ENCODE peak calls at places on chromosome 5, in six cellular contexts. One of them, this sample, is unnamed.

GRCh38 chr5:76196457-76196856 is 113.3 kb downstream of the SV2C start:
- DNase-seq in neuronal stem cell: no peak
- DNase-seq in IMR-90: no peak
- DNase-seq in trophoblast cell: no peak
- DNase-seq in H9: no peak
- DNase-seq in H1: no peak
- DNase-seq in this sample: no peak

GRCh38 chr5:38329132-38329715 is 70.9 kb downstream of the EGFLAM start:
- DNase-seq in neuronal stem cell: no peak
- DNase-seq in IMR-90: no peak
- DNase-seq in trophoblast cell: no peak
- DNase-seq in H9: no peak
- DNase-seq in H1: no peak
- DNase-seq in this sample: peak

GRCh38 chr5:139658928-139659667 is 10.9 kb downstream of the CXXC5 start:
- DNase-seq in neuronal stem cell: no peak
- DNase-seq in IMR-90: peak
- DNase-seq in trophoblast cell: peak
- DNase-seq in H9: no peak
- DNase-seq in H1: no peak
- DNase-seq in this sample: peak

GRCh38 chr5:6372251-6373080 is 5.9 kb downstream of the MED10 start:
- DNase-seq in neuronal stem cell: no peak
- DNase-seq in IMR-90: no peak
- DNase-seq in trophoblast cell: no peak
- DNase-seq in H9: peak
- DNase-seq in H1: no peak
- DNase-seq in this sample: no peak

GRCh38 chr5:54013556-54014157 is 296.7 kb downstream of the ARL15 start:
- DNase-seq in neuronal stem cell: no peak
- DNase-seq in IMR-90: peak
- DNase-seq in trophoblast cell: peak
- DNase-seq in H9: no peak
- DNase-seq in H1: no peak
- DNase-seq in this sample: peak

GRCh38 chr5:118301696-118302095 is 686.7 kb downstream of the DTWD2 start:
- DNase-seq in neuronal stem cell: no peak
- DNase-seq in IMR-90: no peak
- DNase-seq in trophoblast cell: no peak
- DNase-seq in H9: no peak
- DNase-seq in H1: no peak
- DNase-seq in this sample: no peak

GRCh38 chr5:41815663-41816062 is 54.6 kb downstream of the OXCT1 start:
- DNase-seq in neuronal stem cell: no peak
- DNase-seq in IMR-90: no peak
- DNase-seq in trophoblast cell: no peak
- DNase-seq in H9: no peak
- DNase-seq in H1: no peak
- DNase-seq in this sample: no peak

GRCh38 chr5:141515141-141515540 is 26.3 kb downstream of the PCDHGC5 start:
- DNase-seq in neuronal stem cell: no peak
- DNase-seq in IMR-90: no peak
- DNase-seq in trophoblast cell: no peak
- DNase-seq in H9: no peak
- DNase-seq in H1: no peak
- DNase-seq in this sample: no peak

GRCh38 chr5:139574641-139575312 is 13.6 kb downstream of the UBE2D2 start:
- DNase-seq in neuronal stem cell: no peak
- DNase-seq in IMR-90: peak
- DNase-seq in trophoblast cell: no peak
- DNase-seq in H9: no peak
- DNase-seq in H1: no peak
- DNase-seq in this sample: peak

GRCh38 chr5:171342362-171343111 is 33.5 kb downstream of the TLX3 start:
- DNase-seq in neuronal stem cell: no peak
- DNase-seq in IMR-90: peak
- DNase-seq in trophoblast cell: peak
- DNase-seq in H9: peak
- DNase-seq in H1: no peak
- DNase-seq in this sample: peak

GRCh38 chr5:176425138-176425537 is 8.8 kb upstream of the CLTB start:
- DNase-seq in neuronal stem cell: no peak
- DNase-seq in IMR-90: peak
- DNase-seq in trophoblast cell: no peak
- DNase-seq in H9: no peak
- DNase-seq in H1: no peak
- DNase-seq in this sample: no peak

GRCh38 chr5:117731445-117731844 is 1156.8 kb upstream of the SEMA6A start:
- DNase-seq in neuronal stem cell: no peak
- DNase-seq in IMR-90: peak
- DNase-seq in trophoblast cell: no peak
- DNase-seq in H9: no peak
- DNase-seq in H1: no peak
- DNase-seq in this sample: peak

GRCh38 chr5:59367791-59368394 is 525.6 kb downstream of the PDE4D start:
- DNase-seq in neuronal stem cell: peak
- DNase-seq in IMR-90: peak
- DNase-seq in trophoblast cell: peak
- DNase-seq in H9: peak
- DNase-seq in H1: no peak
- DNase-seq in this sample: peak

GRCh38 chr5:150372626-150373025 is 15.1 kb downstream of the TCOF1 start:
- DNase-seq in neuronal stem cell: no peak
- DNase-seq in IMR-90: no peak
- DNase-seq in trophoblast cell: no peak
- DNase-seq in H9: no peak
- DNase-seq in H1: no peak
- DNase-seq in this sample: no peak

GRCh38 chr5:177509361-177509951 is at the start of gene DOK3:
- DNase-seq in neuronal stem cell: no peak
- DNase-seq in IMR-90: no peak
- DNase-seq in trophoblast cell: no peak
- DNase-seq in H9: peak
- DNase-seq in H1: no peak
- DNase-seq in this sample: no peak

GRCh38 chr5:159819671-159820411 is 96.4 kb upstream of the ADRA1B start:
- DNase-seq in neuronal stem cell: no peak
- DNase-seq in IMR-90: no peak
- DNase-seq in trophoblast cell: peak
- DNase-seq in H9: no peak
- DNase-seq in H1: no peak
- DNase-seq in this sample: peak

GRCh38 chr5:67240846-67241245 is 44.2 kb upstream of the CD180 start:
- DNase-seq in neuronal stem cell: no peak
- DNase-seq in IMR-90: no peak
- DNase-seq in trophoblast cell: no peak
- DNase-seq in H9: no peak
- DNase-seq in H1: no peak
- DNase-seq in this sample: no peak

GRCh38 chr5:32071351-32071944 is 102.7 kb downstream of the GOLPH3 start:
- DNase-seq in neuronal stem cell: no peak
- DNase-seq in IMR-90: no peak
- DNase-seq in trophoblast cell: no peak
- DNase-seq in H9: no peak
- DNase-seq in H1: no peak
- DNase-seq in this sample: peak

GRCh38 chr5:7066471-7067235 is 329.3 kb upstream of the ADCY2 start:
- DNase-seq in neuronal stem cell: no peak
- DNase-seq in IMR-90: no peak
- DNase-seq in trophoblast cell: peak
- DNase-seq in H9: no peak
- DNase-seq in H1: no peak
- DNase-seq in this sample: no peak

GRCh38 chr5:36630201-36630968 is 24.0 kb downstream of the SLC1A3 start:
- DNase-seq in neuronal stem cell: no peak
- DNase-seq in IMR-90: peak
- DNase-seq in trophoblast cell: peak
- DNase-seq in H9: no peak
- DNase-seq in H1: no peak
- DNase-seq in this sample: no peak

GRCh38 chr5:143594913-143595818 is 191.7 kb upstream of the NR3C1 start:
- DNase-seq in neuronal stem cell: no peak
- DNase-seq in IMR-90: peak
- DNase-seq in trophoblast cell: no peak
- DNase-seq in H9: no peak
- DNase-seq in H1: no peak
- DNase-seq in this sample: peak

GRCh38 chr5:133222979-133223378 is 171.2 kb downstream of the HSPA4 start:
- DNase-seq in neuronal stem cell: no peak
- DNase-seq in IMR-90: no peak
- DNase-seq in trophoblast cell: no peak
- DNase-seq in H9: no peak
- DNase-seq in H1: no peak
- DNase-seq in this sample: no peak

GRCh38 chr5:96172436-96172835 is 210.8 kb upstream of the ELL2 start:
- DNase-seq in neuronal stem cell: no peak
- DNase-seq in IMR-90: peak
- DNase-seq in trophoblast cell: no peak
- DNase-seq in H9: no peak
- DNase-seq in H1: no peak
- DNase-seq in this sample: peak

GRCh38 chr5:135034186-135034962 is at the start of gene PITX1:
- DNase-seq in neuronal stem cell: peak
- DNase-seq in IMR-90: peak
- DNase-seq in trophoblast cell: no peak
- DNase-seq in H9: peak
- DNase-seq in H1: no peak
- DNase-seq in this sample: peak

GRCh38 chr5:32312682-32313523 is at the start of gene MTMR12:
- DNase-seq in neuronal stem cell: peak
- DNase-seq in IMR-90: peak
- DNase-seq in trophoblast cell: peak
- DNase-seq in H9: peak
- DNase-seq in H1: peak
- DNase-seq in this sample: peak

GRCh38 chr5:152332696-152333095 is 72.4 kb downstream of the NMUR2 start:
- DNase-seq in neuronal stem cell: no peak
- DNase-seq in IMR-90: no peak
- DNase-seq in trophoblast cell: no peak
- DNase-seq in H9: no peak
- DNase-seq in H1: no peak
- DNase-seq in this sample: no peak

GRCh38 chr5:135075621-135076585 is 41.9 kb upstream of the PITX1 start:
- DNase-seq in neuronal stem cell: no peak
- DNase-seq in IMR-90: peak
- DNase-seq in trophoblast cell: no peak
- DNase-seq in H9: no peak
- DNase-seq in H1: no peak
- DNase-seq in this sample: peak

GRCh38 chr5:6543830-6544560 is 88.8 kb downstream of the NSUN2 start:
- DNase-seq in neuronal stem cell: no peak
- DNase-seq in IMR-90: no peak
- DNase-seq in trophoblast cell: no peak
- DNase-seq in H9: no peak
- DNase-seq in H1: no peak
- DNase-seq in this sample: no peak

GRCh38 chr5:161545701-161546462 is 643 bp downstream of the GABRB2 start:
- DNase-seq in neuronal stem cell: peak
- DNase-seq in IMR-90: no peak
- DNase-seq in trophoblast cell: no peak
- DNase-seq in H9: no peak
- DNase-seq in H1: no peak
- DNase-seq in this sample: no peak
- H2AFZ ChIP-seq in neuronal stem cell: no peak
- H2AFZ ChIP-seq in IMR-90: no peak
- H2AFZ ChIP-seq in trophoblast cell: no peak
- H2AFZ ChIP-seq in H9: no peak
- H2AFZ ChIP-seq in H1: no peak
- H2AFZ ChIP-seq in this sample: no peak

GRCh38 chr5:124981901-124982300 is 235.5 kb upstream of the ZNF608 start:
- DNase-seq in neuronal stem cell: no peak
- DNase-seq in IMR-90: no peak
- DNase-seq in trophoblast cell: no peak
- DNase-seq in H9: no peak
- DNase-seq in H1: no peak
- DNase-seq in this sample: no peak
- H2BK5ac ChIP-seq in neuronal stem cell: no peak
- H2BK5ac ChIP-seq in IMR-90: no peak
- H2BK5ac ChIP-seq in trophoblast cell: no peak
- H2BK5ac ChIP-seq in H9: no peak
- H2BK5ac ChIP-seq in H1: peak
- H2BK5ac ChIP-seq in this sample: no peak

DNA sequence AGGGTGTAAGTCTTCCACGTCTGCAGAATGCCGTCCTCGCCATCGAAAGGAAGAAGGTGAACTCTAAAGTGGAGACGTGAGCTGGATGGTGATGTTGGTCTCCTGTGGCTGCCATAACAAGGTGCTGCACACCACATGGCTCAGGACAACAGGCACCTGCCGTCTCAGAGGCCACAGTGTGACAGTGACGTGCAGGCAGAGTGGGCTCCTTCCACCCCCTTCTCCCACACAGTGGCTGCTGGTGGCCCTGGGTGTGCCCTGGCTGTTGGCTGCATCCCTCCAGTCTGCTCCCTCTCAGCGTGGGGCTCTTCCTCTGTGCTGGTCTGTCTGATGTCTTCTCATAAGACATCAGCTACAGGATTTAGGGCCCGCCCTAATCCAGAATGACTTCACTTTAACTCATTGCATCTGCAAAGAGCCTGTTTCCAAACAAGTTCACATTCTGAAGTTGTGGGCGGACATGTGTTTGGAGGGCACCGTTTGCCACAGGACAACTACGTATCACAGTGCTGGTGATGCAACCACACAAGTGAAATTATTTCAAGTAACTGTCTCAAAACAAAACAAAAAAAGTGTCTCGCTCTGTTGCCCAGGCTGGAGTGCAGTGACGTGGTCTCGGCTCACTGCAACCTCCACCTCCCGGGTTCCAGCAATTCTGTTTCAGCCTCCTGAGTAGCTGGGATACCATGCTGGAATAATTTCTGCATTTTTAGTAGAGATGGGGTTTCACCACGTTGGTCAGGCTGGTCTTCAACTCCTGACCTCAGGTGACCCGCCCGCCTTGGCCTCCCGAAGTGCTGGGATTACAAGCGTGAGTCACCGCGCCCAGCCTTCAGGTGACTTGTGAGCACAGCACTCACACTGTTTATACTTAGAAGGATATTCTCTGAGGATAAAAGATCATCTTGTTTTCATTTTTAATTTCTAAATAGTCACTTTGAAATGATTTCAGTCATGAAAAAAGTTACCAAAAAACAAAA is 31.3 kb upstream of the CLPTM1L start:
- DNase-seq in neuronal stem cell: no peak
- DNase-seq in IMR-90: no peak
- DNase-seq in trophoblast cell: peak
- DNase-seq in H9: no peak
- DNase-seq in H1: no peak
- DNase-seq in this sample: no peak
- H3K4me2 ChIP-seq in neuronal stem cell: no peak
- H3K4me2 ChIP-seq in IMR-90: no peak
- H3K4me2 ChIP-seq in trophoblast cell: no peak
- H3K4me2 ChIP-seq in H9: no peak
- H3K4me2 ChIP-seq in H1: no peak
- H3K4me2 ChIP-seq in this sample: no peak

DNA sequence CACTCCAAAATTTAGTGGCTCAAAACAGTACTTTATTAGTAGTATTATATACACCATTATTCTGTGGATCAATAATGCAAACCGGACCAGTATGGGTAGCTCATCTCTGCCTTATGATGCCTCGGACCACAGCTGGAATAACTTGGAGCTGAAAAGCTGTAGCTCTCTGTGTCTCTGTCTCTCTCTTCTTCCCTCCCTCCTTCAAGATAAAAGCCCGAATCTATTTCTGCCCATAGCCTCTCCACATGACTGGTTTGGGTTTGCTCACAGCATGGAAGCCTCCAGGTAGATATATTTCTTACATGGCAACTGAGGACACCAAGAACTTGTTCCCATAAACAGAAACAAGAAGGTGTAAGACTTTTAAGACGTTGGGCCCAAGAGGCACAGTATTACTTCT is 147.5 kb upstream of the TBCA start:
- DNase-seq in neuronal stem cell: no peak
- DNase-seq in IMR-90: no peak
- DNase-seq in trophoblast cell: no peak
- DNase-seq in H9: no peak
- DNase-seq in H1: no peak
- DNase-seq in this sample: no peak
- H2AFZ ChIP-seq in neuronal stem cell: no peak
- H2AFZ ChIP-seq in IMR-90: no peak
- H2AFZ ChIP-seq in trophoblast cell: no peak
- H2AFZ ChIP-seq in H9: no peak
- H2AFZ ChIP-seq in H1: peak
- H2AFZ ChIP-seq in this sample: no peak

This sample was measured in mesenchymal stem cell.